ENCODE peak calls at places on chromosomes 12 and 14, in ten cellular contexts. F is activated CD4-positive, alpha-beta T cell treated with anti-CD3 and anti-CD28 coated beads for 48 hours; M is GM13976; K is COLO829; G is activated naive CD4-positive, alpha-beta T cell treated with anti-CD3 and anti-CD28 coated beads, Interleukin-2, amount 50 U/mL, for 72 hours; N is stimulated activated CD4-positive, alpha-beta T cell treated with anti-CD3 and anti-CD28 coated beads, Interleukin-4, amount 100 ng/mL, for 24 hours; I is A549; Q is foreskin fibroblast; S is CD4-positive, CD25-positive, alpha-beta regulatory T cell; R is NK-92 treated with Interleukin-12 subunit alpha and Interleukin-12 subunit beta, amount 100 ng/mL, for 24 hours. L is an unnamed sample.

GRCh38 chr12:26623136-26623535 is 209.9 kb downstream of the ITPR2 start:
- DNase-seq in G (no peak), R (no peak), M (no peak), S (no peak), Q (no peak), I (no peak), N (no peak), F (peak), K (no peak), L (no peak)

GRCh38 chr14:99574099-99574880 is 29.7 kb downstream of the CCDC85C start:
- DNase-seq in K (no peak), F (no peak), Q (peak), G (no peak), M (no peak), R (no peak), I (peak), N (no peak), S (no peak), L (no peak)

GRCh38 chr12:39605501-39605900 is 14.1 kb downstream of the ABCD2 start:
- DNase-seq in R (no peak), F (no peak), Q (peak), M (no peak), K (no peak), N (no peak), I (no peak), S (no peak), G (no peak), L (peak)

GRCh38 chr12:102300824-102301461 is 103.3 kb upstream of the PMCH start:
- DNase-seq in N (no peak), I (peak), F (peak), Q (peak), G (no peak), K (peak), R (peak), S (no peak), M (peak), L (peak)

GRCh38 chr12:121356657-121357056 is 4.4 kb upstream of the ANAPC5 start:
- DNase-seq in S (no peak), M (no peak), K (no peak), F (no peak), I (no peak), N (no peak), Q (no peak), G (no peak), R (no peak), L (no peak)

GRCh38 chr14:95328876-95329503 is 9.3 kb upstream of the CLMN start:
- DNase-seq in I (no peak), Q (peak), G (no peak), S (no peak), N (no peak), M (no peak), R (no peak), F (no peak), K (no peak), L (peak)

GRCh38 chr12:114701104-114701414 is 17.1 kb upstream of the TBX3 start:
- DNase-seq in I (no peak), M (no peak), G (no peak), S (no peak), Q (peak), N (no peak), R (no peak), F (no peak), K (no peak), L (no peak)

GRCh38 chr14:90368946-90369721 is 27.7 kb upstream of the CALM1 start:
- DNase-seq in I (peak), F (no peak), R (no peak), Q (peak), G (no peak), S (peak), K (no peak), M (no peak), N (no peak), L (no peak)

GRCh38 chr12:116019415-116019814 is 258.1 kb downstream of the MED13L start:
- DNase-seq in G (no peak), Q (no peak), R (no peak), K (no peak), S (no peak), I (no peak), N (no peak), F (no peak), M (no peak), L (no peak)

GRCh38 chr12:27186240-27186839 is 57.7 kb upstream of the STK38L start:
- DNase-seq in Q (peak), I (no peak), K (no peak), G (no peak), F (no peak), N (no peak), R (no peak), S (no peak), M (no peak), L (no peak)

GRCh38 chr14:94025720-94026119 is 420 bp upstream of the OTUB2 start:
- DNase-seq in I (no peak), S (no peak), R (no peak), N (no peak), G (no peak), F (no peak), K (peak), Q (no peak), M (no peak), L (no peak)

GRCh38 chr12:50425859-50426258 is 25.2 kb downstream of the LARP4 start:
- DNase-seq in F (no peak), K (peak), Q (no peak), S (no peak), N (no peak), M (no peak), G (no peak), R (no peak), I (no peak), L (no peak)

GRCh38 chr14:74064883-74065282 is 19.4 kb downstream of the ALDH6A1 start:
- DNase-seq in F (no peak), I (no peak), K (no peak), G (no peak), N (no peak), S (no peak), R (no peak), M (no peak), Q (peak), L (no peak)

GRCh38 chr12:128823216-128823915 is 392 bp downstream of the SLC15A4 start:
- DNase-seq in K (no peak), M (peak), R (no peak), Q (no peak), N (peak), I (no peak), G (no peak), S (peak), F (peak), L (no peak)

GRCh38 chr14:21071225-21072041 is 1.3 kb downstream of the ARHGEF40 start:
- DNase-seq in N (peak), R (no peak), S (peak), Q (peak), K (peak), G (peak), I (peak), F (peak), M (peak), L (peak)

GRCh38 chr12:109153711-109154434 is 37.5 kb downstream of the ACACB start:
- DNase-seq in Q (no peak), F (no peak), I (no peak), S (no peak), K (peak), N (no peak), R (no peak), G (peak), M (no peak), L (no peak)

GRCh38 chr12:21828111-21828775 is 53.7 kb upstream of the KCNJ8 start:
- DNase-seq in Q (peak), S (no peak), M (no peak), F (no peak), I (no peak), R (no peak), K (no peak), G (no peak), N (no peak), L (peak)

GRCh38 chr14:26594756-26595545 is 2.9 kb downstream of the NOVA1 start:
- DNase-seq in S (no peak), R (no peak), N (no peak), F (no peak), K (no peak), I (no peak), Q (no peak), G (no peak), M (no peak), L (no peak)

L was measured in skeletal muscle cell.